ENCODE peak calls at places on chromosomes 3 and 15, in ten cellular contexts. J, K, A, L, T, Z, P, H, E and S are unnamed samples.

GRCh38 chr3:159733194-159733860 is 255.3 kb upstream of the IL12A start:
- DNase-seq in L (no peak), Z (no peak), P (no peak), T (peak), H (no peak), E (no peak), J (no peak), K (no peak), A (no peak), S (no peak)

GRCh38 chr3:12993623-12994356 is 79.4 kb downstream of the IQSEC1 start:
- DNase-seq in E (no peak), T (no peak), J (no peak), P (peak), A (peak), L (no peak), Z (peak), H (no peak), K (no peak), S (no peak)

GRCh38 chr15:98292442-98293240 is 332.1 kb downstream of the ARRDC4 start:
- DNase-seq in T (peak), E (no peak), P (no peak), K (peak), Z (peak), L (no peak), J (no peak), H (peak), A (peak), S (peak)

GRCh38 chr3:12479919-12480425 is 4.3 kb upstream of the TSEN2 start:
- DNase-seq in E (no peak), L (peak), H (peak), T (no peak), J (no peak), Z (peak), A (peak), P (no peak), K (peak), S (no peak)

GRCh38 chr3:52730681-52731080 is 24.8 kb downstream of the SPCS1 start:
- DNase-seq in A (no peak), K (no peak), H (no peak), J (no peak), P (no peak), T (no peak), Z (no peak), L (no peak), E (no peak), S (no peak)

GRCh38 chr15:58931985-58932384 is 1.5 kb downstream of the SLTM start:
- DNase-seq in Z (peak), J (no peak), T (peak), K (peak), H (no peak), E (no peak), P (no peak), L (no peak), A (no peak), S (peak)

GRCh38 chr3:107927361-107928083 is 163.3 kb downstream of the CD47 start:
- DNase-seq in K (peak), T (peak), J (no peak), P (peak), A (peak), L (peak), E (peak), H (peak), Z (peak), S (peak)

GRCh38 chr3:13495351-13495813 is 15.3 kb downstream of the HDAC11 start:
- DNase-seq in L (peak), Z (no peak), T (no peak), J (no peak), A (no peak), P (no peak), H (no peak), K (no peak), E (no peak), S (no peak)

GRCh38 chr3:73029321-73029796 is 32.1 kb upstream of the EBLN2 start:
- DNase-seq in P (no peak), E (peak), T (peak), Z (no peak), K (no peak), H (no peak), J (no peak), L (no peak), A (no peak), S (no peak)

GRCh38 chr15:41730543-41730942 is 43.7 kb upstream of the MAPKBP1 start:
- DNase-seq in L (no peak), Z (no peak), E (no peak), P (no peak), T (no peak), J (no peak), K (no peak), H (no peak), A (no peak), S (no peak)

DNA sequence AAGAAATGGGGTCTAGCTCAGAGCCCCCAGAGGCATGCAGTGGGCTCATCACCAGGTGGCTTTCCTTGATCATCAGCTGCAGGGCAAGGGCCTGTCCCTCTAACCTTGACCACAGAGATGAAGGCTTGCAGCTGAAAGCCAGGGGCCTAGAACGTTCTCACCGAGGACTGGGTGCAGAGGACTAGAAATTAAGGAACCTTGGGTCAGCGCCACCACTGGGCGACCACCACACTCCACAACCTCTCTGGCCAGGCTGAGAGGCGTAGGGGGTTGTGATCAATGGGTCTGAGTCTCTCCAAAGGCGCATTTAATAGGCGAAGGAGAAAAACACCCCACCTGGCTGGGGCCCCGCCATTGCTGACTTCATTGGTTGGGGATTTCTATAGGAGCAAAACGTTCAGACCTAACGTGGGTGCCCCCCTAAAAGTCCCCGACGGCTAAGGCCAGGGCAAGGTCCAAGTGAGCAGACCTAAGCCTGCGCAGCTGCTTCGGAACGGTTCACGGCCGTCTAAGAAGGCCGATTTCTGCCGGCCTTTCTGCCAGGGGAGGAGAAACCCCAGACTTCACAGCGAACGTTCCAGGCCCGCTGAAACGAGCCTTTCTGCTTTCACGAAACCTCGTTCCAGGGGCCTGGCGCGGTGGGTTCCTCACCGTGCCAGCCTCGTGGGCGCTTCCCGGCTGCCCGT is 915 bp downstream of the BCL2L10 start:
- DNase-seq in L (no peak), J (no peak), H (no peak), E (no peak), K (no peak), Z (no peak), A (no peak), P (no peak), T (no peak), S (no peak)
- H3K4me3 ChIP-seq in L (peak), J (peak), H (no peak), E (peak), K (no peak), Z (peak), A (no peak), P (peak), T (no peak), S (no peak)

DNA sequence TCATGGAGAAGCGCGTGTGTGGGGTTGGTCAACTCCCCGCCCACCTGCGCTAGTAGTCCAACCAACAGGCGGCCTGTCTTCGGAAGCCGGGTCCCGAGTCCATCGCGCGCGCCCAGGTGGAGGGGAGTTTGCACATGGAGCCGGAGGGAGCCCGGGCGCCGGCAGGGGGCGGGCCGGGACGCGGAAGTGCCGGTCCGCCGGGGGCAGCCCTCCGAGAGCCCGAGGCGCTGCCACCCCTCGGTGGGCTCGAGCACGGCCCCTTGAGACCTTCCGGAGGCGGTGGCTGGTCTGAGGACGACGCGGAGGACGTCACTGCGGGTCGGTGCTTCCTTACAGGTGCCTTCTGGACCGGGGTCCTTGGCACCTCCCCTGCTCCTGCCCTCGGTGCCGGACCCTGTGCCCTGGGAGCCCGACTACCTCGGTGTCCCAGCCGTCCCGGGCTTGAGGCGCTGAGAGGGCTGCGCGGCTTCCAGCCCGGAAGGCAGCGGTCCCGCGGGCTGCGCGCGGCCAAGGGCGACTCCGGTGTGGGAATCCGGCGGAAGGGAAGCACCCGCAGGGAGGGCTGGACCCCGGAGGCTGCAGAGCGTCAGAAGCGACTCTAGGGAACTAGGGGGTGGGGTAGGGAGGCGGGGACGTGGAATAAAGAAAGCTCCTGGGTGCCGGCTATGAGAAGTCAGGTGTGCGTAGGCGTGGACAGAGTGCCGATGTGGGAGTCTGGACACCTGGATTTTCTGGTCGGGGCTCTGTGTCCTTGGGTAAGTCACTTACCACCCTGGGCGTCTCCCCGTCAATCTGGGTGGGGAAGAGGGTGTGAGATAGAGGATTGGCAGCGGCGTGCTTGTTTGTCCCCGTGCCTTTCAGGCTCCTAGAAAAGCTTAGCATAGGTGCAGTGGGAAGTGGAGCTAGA is 212.3 kb downstream of the FGF12 start:
- DNase-seq in Z (peak), H (peak), P (peak), T (peak), L (no peak), J (no peak), A (peak), E (no peak), K (peak), S (no peak)
- H3K4me3 ChIP-seq in Z (peak), H (peak), P (peak), T (peak), L (no peak), J (peak), A (peak), E (peak), K (no peak), S (no peak)

DNA sequence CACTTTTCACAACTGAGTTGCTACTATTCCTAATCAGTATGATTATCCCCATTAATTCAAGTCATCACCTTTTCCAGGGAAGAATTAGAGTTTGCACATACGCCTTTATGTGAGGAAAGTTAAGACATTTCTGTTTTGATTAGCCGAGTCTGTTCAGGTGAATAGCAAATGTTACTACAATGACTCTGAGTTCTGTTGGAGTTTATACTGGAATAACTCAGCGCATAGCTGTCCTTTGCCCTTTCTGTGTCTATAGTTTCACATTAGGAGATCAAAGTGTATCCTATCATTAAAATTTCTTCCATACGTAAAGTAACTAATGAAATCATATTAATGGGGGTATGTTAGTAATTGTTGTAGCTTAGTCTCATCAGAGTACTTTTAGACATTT is 4.9 kb downstream of the RAB8B start:
- DNase-seq in P (no peak), K (peak), J (no peak), T (no peak), H (no peak), A (no peak), Z (no peak), E (no peak), L (no peak), S (no peak)
- H3K4me3 ChIP-seq in P (no peak), K (no peak), J (peak), T (no peak), H (no peak), A (no peak), Z (no peak), E (no peak), L (no peak), S (no peak)

GRCh38 chr3:55490194-55490913 is 3.2 kb upstream of the WNT5A start:
- DNase-seq in L (no peak), T (no peak), K (no peak), J (no peak), H (no peak), P (no peak), Z (no peak), A (no peak), E (no peak), S (no peak)

GRCh38 chr3:55486857-55487375 is at the start of gene WNT5A:
- DNase-seq in H (peak), J (no peak), L (peak), P (no peak), T (peak), Z (no peak), A (no peak), K (no peak), E (no peak), S (peak)

GRCh38 chr3:55489804-55490132 is 2.7 kb upstream of the WNT5A start:
- DNase-seq in K (no peak), P (no peak), L (peak), H (no peak), E (no peak), T (no peak), A (no peak), J (no peak), Z (no peak), S (no peak)

GRCh38 chr3:55487376-55488241 is 503 bp upstream of the WNT5A start:
- DNase-seq in K (peak), A (no peak), Z (no peak), P (no peak), H (peak), L (peak), J (no peak), T (peak), E (no peak), S (peak)

GRCh38 chr3:55488398-55489055 is 1.4 kb upstream of the WNT5A start:
- DNase-seq in H (peak), Z (peak), J (no peak), K (peak), L (peak), A (no peak), E (no peak), P (peak), T (peak), S (peak)
- H3K4me3 ChIP-seq in H (peak), Z (peak), J (peak), K (no peak), L (peak), A (peak), E (peak), P (peak), T (peak), S (peak)

DNA sequence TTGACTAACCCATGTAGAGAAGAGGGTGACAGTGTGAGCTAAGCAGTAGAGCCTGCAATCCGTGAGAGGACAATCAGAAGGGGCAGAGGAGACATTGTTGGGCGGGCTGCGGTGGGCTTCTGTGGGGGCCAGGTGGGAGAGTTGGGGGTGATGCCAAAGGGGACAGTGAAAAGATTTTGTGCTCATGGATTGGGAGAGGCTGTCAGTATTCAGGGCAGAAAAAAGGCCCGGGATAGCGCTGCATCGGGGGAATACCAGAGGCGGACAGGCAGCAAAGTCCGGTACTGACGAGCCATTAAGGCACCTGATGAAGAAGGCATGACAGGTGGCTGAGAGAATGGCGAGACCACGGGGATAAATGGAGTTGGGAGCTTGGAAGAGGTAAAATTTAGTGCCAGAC is 1.3 kb upstream of the PXYLP1 start:
- DNase-seq in J (no peak), T (no peak), P (no peak), A (no peak), H (no peak), L (no peak), K (no peak), Z (no peak), E (no peak), S (no peak)
- H3K4me3 ChIP-seq in J (no peak), T (no peak), P (no peak), A (no peak), H (no peak), L (no peak), K (no peak), Z (no peak), E (no peak), S (no peak)

GRCh38 chr3:158165730-158166129 is 55.8 kb downstream of the RSRC1 start:
- DNase-seq in A (no peak), T (no peak), H (no peak), K (no peak), E (no peak), L (no peak), P (no peak), Z (no peak), J (no peak), S (no peak)
- H3K4me3 ChIP-seq in A (no peak), T (no peak), H (no peak), K (no peak), E (no peak), L (no peak), P (no peak), Z (no peak), J (no peak), S (no peak)

GRCh38 chr15:63672369-63672768 is 75.2 kb downstream of the FBXL22 start:
- DNase-seq in P (no peak), T (no peak), L (no peak), Z (no peak), E (no peak), J (no peak), H (no peak), A (no peak), K (no peak), S (no peak)
- H3K4me3 ChIP-seq in P (no peak), T (no peak), L (no peak), Z (no peak), E (no peak), J (no peak), H (no peak), A (no peak), K (no peak), S (no peak)

GRCh38 chr3:49017229-49017615 is 1.2 kb downstream of the DALRD3 start:
- DNase-seq in E (no peak), A (no peak), T (no peak), P (no peak), H (no peak), J (no peak), K (no peak), L (no peak), Z (no peak), S (no peak)
- H3K4me3 ChIP-seq in E (peak), A (peak), T (peak), P (no peak), H (peak), J (peak), K (no peak), L (no peak), Z (peak), S (peak)

GRCh38 chr3:29764603-29765254 is 483.9 kb downstream of the RBMS3 start:
- DNase-seq in P (no peak), A (no peak), L (no peak), E (no peak), J (no peak), T (no peak), H (no peak), Z (no peak), K (peak), S (no peak)

GRCh38 chr3:29759021-29759359 is 478.1 kb downstream of the RBMS3 start:
- DNase-seq in H (no peak), T (no peak), J (no peak), P (no peak), E (no peak), Z (no peak), K (no peak), A (no peak), L (peak), S (no peak)

GRCh38 chr3:29759443-29760033 is 478.7 kb downstream of the RBMS3 start:
- DNase-seq in P (no peak), J (no peak), Z (no peak), E (no peak), L (no peak), H (no peak), K (no peak), T (peak), A (no peak), S (no peak)

GRCh38 chr3:29764059-29764458 is 483.2 kb downstream of the RBMS3 start:
- DNase-seq in J (no peak), K (no peak), A (no peak), H (no peak), E (no peak), Z (no peak), P (no peak), T (no peak), L (no peak), S (no peak)

GRCh38 chr3:29763115-29763514 is 482.2 kb downstream of the RBMS3 start:
- DNase-seq in J (no peak), K (no peak), H (no peak), P (no peak), A (no peak), Z (no peak), L (no peak), E (no peak), T (no peak), S (no peak)
- H3K4me3 ChIP-seq in J (no peak), K (no peak), H (no peak), P (no peak), A (no peak), Z (no peak), L (no peak), E (no peak), T (no peak), S (no peak)